ENCODE peak calls at places on chromosomes 12 and 14, in eight cellular contexts. A, F, N, R, C, B, Y and U are unnamed samples.

GRCh38 chr12:1691123-1692007 is 495 bp downstream of the ADIPOR2 start:
- DNase-seq in A (peak; percentile 15), F (no peak), R (peak; percentile 21), Y (peak; percentile 50), C (peak; percentile 35), B (peak; percentile 78), N (no peak), U (peak; percentile 38)

GRCh38 chr14:61388173-61388975 is 67.0 kb downstream of the PRKCH start:
- DNase-seq in R (peak; percentile 25), B (no peak), F (peak; percentile 26), C (peak; percentile 4), A (peak; percentile 64), N (no peak), Y (no peak), U (no peak)

GRCh38 chr14:100684154-100684553 is 42.5 kb upstream of the DLK1 start:
- DNase-seq in C (no peak), R (no peak), A (no peak), Y (no peak), B (no peak), F (no peak), N (no peak), U (no peak)

GRCh38 chr12:49359671-49360070 is 7.6 kb upstream of the SPATS2 start:
- DNase-seq in B (no peak), F (no peak), C (no peak), N (no peak), Y (no peak), R (no peak), A (no peak), U (no peak)

GRCh38 chr12:25424186-25424854 is 128.8 kb downstream of the LMNTD1 start:
- DNase-seq in N (no peak), C (no peak), R (peak; percentile 8), F (no peak), Y (no peak), A (no peak), B (no peak), U (no peak)

GRCh38 chr12:1797011-1797901 is 23.1 kb upstream of the LRTM2 start:
- DNase-seq in R (no peak), B (peak; percentile 82), N (no peak), C (peak; percentile 46), Y (peak; percentile 45), F (no peak), A (no peak), U (peak; percentile 67)

GRCh38 chr14:68666206-68666730 is 126.6 kb downstream of the ZFP36L1 start:
- DNase-seq in B (no peak), N (peak; percentile 43), R (no peak), C (no peak), A (no peak), Y (no peak), F (no peak), U (no peak)

GRCh38 chr12:14886271-14886670 is 617 bp upstream of the MGP start:
- DNase-seq in F (no peak), N (no peak), B (no peak), C (no peak), R (no peak), A (no peak), Y (no peak), U (no peak)

GRCh38 chr12:92987362-92987761 is 58.3 kb upstream of the EEA1 start:
- DNase-seq in R (peak; percentile 62), B (no peak), Y (peak; percentile 27), N (peak; percentile 79), A (peak; percentile 90), F (peak; percentile 42), C (peak; percentile 89), U (peak; percentile 71)

GRCh38 chr12:104702565-104703139 is 245.9 kb downstream of the CHST11 start:
- DNase-seq in Y (peak; percentile 37), C (peak; percentile 74), R (no peak), B (peak; percentile 78), N (no peak), F (no peak), A (no peak), U (no peak)

GRCh38 chr12:62562892-62563291 is 96.3 kb downstream of the MON2 start:
- DNase-seq in F (no peak), C (peak; percentile 71), R (peak; percentile 72), Y (no peak), A (no peak), N (peak; percentile 61), B (no peak), U (no peak)

GRCh38 chr12:11667159-11667558 is 17.7 kb downstream of the ETV6 start:
- DNase-seq in C (no peak), N (no peak), F (no peak), B (no peak), Y (no peak), A (no peak), R (no peak), U (no peak)

GRCh38 chr12:64157610-64158009 is 64.5 kb downstream of the KICS2 start:
- DNase-seq in B (no peak), A (no peak), R (peak; percentile 18), Y (no peak), N (peak; percentile 15), F (no peak), C (no peak), U (no peak)

GRCh38 chr14:81435578-81436295 is 35.6 kb upstream of the STON2 start:
- DNase-seq in Y (peak; percentile 65), R (peak; percentile 44), C (peak; percentile 35), F (no peak), A (peak; percentile 57), N (peak; percentile 2), B (peak; percentile 78), U (peak; percentile 27)

GRCh38 chr14:98321838-98322237 is 950.2 kb downstream of the BCL11B start:
- DNase-seq in R (peak; percentile 75), F (no peak), A (no peak), C (no peak), N (no peak), B (no peak), Y (no peak), U (no peak)
- H3K9me3 ChIP-seq in R (no peaks in the 10 kb centered on the region), F (no peaks in the 10 kb centered on the region), A (no peaks in the 10 kb centered on the region), C (no peaks in the 10 kb centered on the region), N (peaks cover 12% of the 10 kb centered on the region), B (no peaks in the 10 kb centered on the region), Y (no peaks in the 10 kb centered on the region), U (peaks cover 10% of the 10 kb centered on the region)

GRCh38 chr14:89430271-89430620 is 13.2 kb upstream of the FOXN3 start:
- DNase-seq in R (no peak), B (no peak), N (peak; percentile 30), F (no peak), A (no peak), Y (no peak), C (no peak), U (no peak)

GRCh38 chr14:89427426-89428162 is 10.6 kb upstream of the FOXN3 start:
- DNase-seq in A (no peak), Y (no peak), C (peak; percentile 41), R (no peak), F (no peak), N (no peak), B (peak; percentile 52), U (no peak)

GRCh38 chr14:89428163-89428523 is 11.1 kb upstream of the FOXN3 start:
- DNase-seq in Y (no peak), F (no peak), A (no peak), N (no peak), B (no peak), C (no peak), R (no peak), U (no peak)

GRCh38 chr14:89428556-89429196 is 11.6 kb upstream of the FOXN3 start:
- DNase-seq in N (peak; percentile 22), A (no peak), Y (peak; percentile 16), F (no peak), C (no peak), R (peak; percentile 69), B (peak; percentile 64), U (no peak)

GRCh38 chr14:89429206-89430091 is 12.4 kb upstream of the FOXN3 start:
- DNase-seq in A (peak; percentile 9), F (no peak), R (peak; percentile 69), Y (peak; percentile 38), B (peak; percentile 66), N (peak; percentile 19), C (no peak), U (peak; percentile 59)
- H3K4me3 ChIP-seq in A (no peak overlapping the region), F (no peak overlapping the region), R (peak overlapping the region; percentile 47), Y (no peak overlapping the region), B (peak overlapping the region; percentile 5), N (peak overlapping the region; percentile 5), C (no peak overlapping the region), U (peak overlapping the region; percentile 96)

DNA sequence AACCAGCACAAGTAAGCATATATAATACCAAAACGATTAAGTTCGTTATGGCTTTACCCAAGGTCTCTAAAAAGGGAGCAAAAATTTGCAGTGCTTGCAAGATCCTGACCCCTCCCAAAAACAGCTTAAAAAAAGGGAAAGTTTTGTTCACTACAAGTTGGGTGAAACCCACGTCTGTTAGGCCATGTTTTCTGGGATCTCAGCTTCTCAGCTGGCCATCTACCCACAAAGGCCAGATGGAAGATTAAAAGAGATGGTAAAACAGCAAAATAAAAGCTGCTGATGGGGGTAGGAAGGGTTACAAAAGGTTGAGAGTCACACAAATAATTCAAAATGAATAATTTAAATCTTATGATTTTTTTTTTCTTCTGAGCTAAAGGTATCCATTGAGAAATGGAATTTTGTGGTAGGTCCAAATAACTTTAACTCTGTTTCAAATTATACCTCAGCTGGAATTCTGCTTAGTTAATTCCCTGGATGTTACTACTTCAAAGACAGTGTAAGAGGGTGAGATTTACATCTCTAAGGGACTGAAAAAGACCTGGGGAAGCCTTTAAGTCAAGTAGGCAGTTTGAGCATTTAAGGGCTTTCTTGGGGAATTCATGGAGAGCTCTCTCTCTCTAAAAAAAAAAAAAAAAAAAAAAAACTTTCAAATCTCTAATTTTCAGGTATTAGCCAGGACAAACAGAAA is 185.6 kb upstream of the NAV3 start:
- DNase-seq in B (no peak), A (no peak), Y (no peak), F (no peak), C (no peak), N (no peak), R (no peak), U (no peak)
- H3K4me1 ChIP-seq in B (no peaks in the 10 kb centered on the region), A (peaks cover 3% of the 10 kb centered on the region), Y (no peaks in the 10 kb centered on the region), F (no peaks in the 10 kb centered on the region), C (no peaks in the 10 kb centered on the region), N (no peaks in the 10 kb centered on the region), R (no peaks in the 10 kb centered on the region), U (no peaks in the 10 kb centered on the region)

GRCh38 chr14:27390130-27390529 is 792.3 kb upstream of the NOVA1 start:
- DNase-seq in N (no peak), B (no peak), A (no peak), F (no peak), Y (no peak), C (no peak), R (peak; percentile 24), U (no peak)

GRCh38 chr14:27392153-27392552 is 794.3 kb upstream of the NOVA1 start:
- DNase-seq in B (no peak), Y (no peak), R (peak; percentile 93), A (no peak), C (no peak), F (no peak), N (no peak), U (no peak)

GRCh38 chr14:27391331-27391730 is 793.5 kb upstream of the NOVA1 start:
- DNase-seq in R (peak; percentile 77), B (no peak), C (no peak), F (no peak), N (no peak), A (no peak), Y (no peak), U (no peak)

GRCh38 chr14:27387458-27387857 is 789.6 kb upstream of the NOVA1 start:
- DNase-seq in A (no peak), B (no peak), N (no peak), F (no peak), Y (no peak), R (peak; percentile 73), C (no peak), U (no peak)

DNA sequence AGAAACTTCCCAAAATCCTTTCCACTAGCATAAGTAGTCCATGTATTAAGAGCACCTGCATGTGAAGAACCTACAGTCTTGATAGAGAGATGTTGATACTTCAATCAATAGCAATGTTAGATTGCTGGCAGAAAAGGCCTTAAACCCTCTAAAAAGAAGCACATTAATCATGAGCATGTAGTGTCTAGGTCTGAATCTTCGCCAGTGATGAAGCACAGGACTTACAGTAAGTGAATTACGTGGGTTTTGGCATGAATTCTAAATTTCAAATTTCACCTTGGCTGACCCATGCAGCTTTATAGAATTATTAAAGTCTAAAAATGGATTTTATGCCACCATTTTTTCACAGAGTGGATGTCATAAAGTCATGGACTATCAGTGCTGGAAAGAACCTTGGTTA is 791.6 kb upstream of the NOVA1 start:
- DNase-seq in Y (no peak), B (no peak), R (peak; percentile 76), F (no peak), N (no peak), C (no peak), A (no peak), U (no peak)
- H3K9me3 ChIP-seq in Y (no peaks in the 10 kb centered on the region), B (no peaks in the 10 kb centered on the region), R (no peaks in the 10 kb centered on the region), F (peaks cover 37% of the 10 kb centered on the region), N (peaks cover 7% of the 10 kb centered on the region), C (no peaks in the 10 kb centered on the region), A (no peaks in the 10 kb centered on the region), U (peaks cover 10% of the 10 kb centered on the region)